ENCODE peak calls at places on chromosome 13, in seven cellular contexts. One of them, this sample, is unnamed.

GRCh38 chr13:43301341-43301969 is 278.1 kb downstream of the DNAJC15 start:
- DNase-seq in PC-9: no peak
- DNase-seq in AG04450: no peak
- DNase-seq in CD8-positive, alpha-beta memory T cell: no peak
- DNase-seq in lung: no peak
- DNase-seq in NCI-H1436: no peak
- DNase-seq in lower lobe of right lung: no peak
- DNase-seq in this sample: no peak

GRCh38 chr13:59423708-59424355 is 739.9 kb downstream of the DIAPH3 start:
- DNase-seq in AG04450: no peak
- DNase-seq in PC-9: no peak
- DNase-seq in lower lobe of right lung: no peak
- DNase-seq in NCI-H1436: no peak
- DNase-seq in CD8-positive, alpha-beta memory T cell: no peak
- DNase-seq in lung: no peak
- DNase-seq in this sample: no peak

GRCh38 chr13:40445557-40445990 is 220.9 kb downstream of the FOXO1 start:
- DNase-seq in PC-9: no peak
- DNase-seq in lung: no peak
- DNase-seq in AG04450: no peak
- DNase-seq in lower lobe of right lung: peak; percentile 55
- DNase-seq in CD8-positive, alpha-beta memory T cell: no peak
- DNase-seq in NCI-H1436: no peak
- DNase-seq in this sample: peak; percentile 75

GRCh38 chr13:50226515-50227147 is 211.4 kb downstream of the KCNRG start:
- DNase-seq in CD8-positive, alpha-beta memory T cell: no peak
- DNase-seq in NCI-H1436: no peak
- DNase-seq in AG04450: no peak
- DNase-seq in lung: no peak
- DNase-seq in PC-9: no peak
- DNase-seq in lower lobe of right lung: no peak
- DNase-seq in this sample: no peak

GRCh38 chr13:20955496-20955895 is 53.0 kb upstream of the XPO4 start:
- DNase-seq in NCI-H1436: no peak
- DNase-seq in CD8-positive, alpha-beta memory T cell: no peak
- DNase-seq in lower lobe of right lung: no peak
- DNase-seq in PC-9: no peak
- DNase-seq in lung: no peak
- DNase-seq in AG04450: no peak
- DNase-seq in this sample: no peak

GRCh38 chr13:108974686-108975085 is 345.3 kb downstream of the MYO16 start:
- DNase-seq in PC-9: no peak
- DNase-seq in NCI-H1436: no peak
- DNase-seq in AG04450: no peak
- DNase-seq in CD8-positive, alpha-beta memory T cell: no peak
- DNase-seq in lower lobe of right lung: no peak
- DNase-seq in lung: no peak
- DNase-seq in this sample: no peak

GRCh38 chr13:77470986-77471385 is 64.5 kb upstream of the SCEL start:
- DNase-seq in PC-9: no peak
- DNase-seq in lung: no peak
- DNase-seq in NCI-H1436: no peak
- DNase-seq in lower lobe of right lung: no peak
- DNase-seq in CD8-positive, alpha-beta memory T cell: no peak
- DNase-seq in AG04450: no peak
- DNase-seq in this sample: no peak

GRCh38 chr13:75359266-75359665 is 122.7 kb downstream of the TBC1D4 start:
- DNase-seq in CD8-positive, alpha-beta memory T cell: no peak
- DNase-seq in lower lobe of right lung: no peak
- DNase-seq in AG04450: peak; percentile 66
- DNase-seq in lung: no peak
- DNase-seq in NCI-H1436: no peak
- DNase-seq in PC-9: no peak
- DNase-seq in this sample: peak; percentile 84

GRCh38 chr13:30829145-30829544 is 76.9 kb upstream of the MEDAG start:
- DNase-seq in CD8-positive, alpha-beta memory T cell: no peak
- DNase-seq in PC-9: peak; percentile 91
- DNase-seq in NCI-H1436: no peak
- DNase-seq in lower lobe of right lung: no peak
- DNase-seq in lung: no peak
- DNase-seq in AG04450: no peak
- DNase-seq in this sample: peak; percentile 60

GRCh38 chr13:79710376-79710775 is 229.4 kb downstream of the NDFIP2 start:
- DNase-seq in PC-9: no peak
- DNase-seq in CD8-positive, alpha-beta memory T cell: no peak
- DNase-seq in AG04450: no peak
- DNase-seq in lower lobe of right lung: no peak
- DNase-seq in lung: no peak
- DNase-seq in NCI-H1436: no peak
- DNase-seq in this sample: peak; percentile 10

GRCh38 chr13:83879431-83880171 is 2.7 kb downstream of the SLITRK1 start:
- DNase-seq in PC-9: no peak
- DNase-seq in lower lobe of right lung: no peak
- DNase-seq in lung: no peak
- DNase-seq in CD8-positive, alpha-beta memory T cell: no peak
- DNase-seq in AG04450: no peak
- DNase-seq in NCI-H1436: no peak
- DNase-seq in this sample: no peak

GRCh38 chr13:26518433-26519084 is 38.9 kb upstream of the WASF3 start:
- DNase-seq in PC-9: no peak
- DNase-seq in CD8-positive, alpha-beta memory T cell: no peak
- DNase-seq in lower lobe of right lung: no peak
- DNase-seq in lung: no peak
- DNase-seq in NCI-H1436: no peak
- DNase-seq in AG04450: no peak
- DNase-seq in this sample: no peak

GRCh38 chr13:26017196-26017921 is 34.5 kb downstream of the SHISA2 start:
- DNase-seq in lung: peak; percentile 60
- DNase-seq in AG04450: no peak
- DNase-seq in PC-9: no peak
- DNase-seq in CD8-positive, alpha-beta memory T cell: no peak
- DNase-seq in lower lobe of right lung: peak; percentile 65
- DNase-seq in NCI-H1436: no peak
- DNase-seq in this sample: no peak

GRCh38 chr13:21365574-21365973 is 93.5 kb downstream of the ZDHHC20 start:
- DNase-seq in CD8-positive, alpha-beta memory T cell: no peak
- DNase-seq in AG04450: no peak
- DNase-seq in NCI-H1436: no peak
- DNase-seq in PC-9: no peak
- DNase-seq in lung: no peak
- DNase-seq in lower lobe of right lung: no peak
- DNase-seq in this sample: no peak